ENCODE peak calls at places on chromosomes 16 and 17, in six cellular contexts. S is NCI-H1092 treated with DMSO at 0.1 percent for 48 hours, P is T-helper 9 cell, M is HuH-7, Y is osteocyte, H is Calu3. R is an unnamed sample.

GRCh38 chr17:64063766-64064224 is 43.4 kb upstream of the ICAM2 start:
- DNase-seq in Y (no peak), P (peak), S (peak), M (peak), H (peak), R (no peak)

GRCh38 chr17:54876656-54877195 is 23.9 kb upstream of the TOM1L1 start:
- DNase-seq in H (no peak), P (no peak), Y (no peak), S (no peak), M (no peak), R (no peak)

GRCh38 chr17:65013613-65014391 is 42.7 kb downstream of the GNA13 start:
- DNase-seq in H (no peak), M (no peak), S (no peak), P (peak), Y (no peak), R (no peak)

GRCh38 chr17:35089846-35090193 is 26.3 kb upstream of the RFFL start:
- DNase-seq in S (no peak), Y (no peak), P (no peak), H (peak), M (peak), R (no peak)

GRCh38 chr17:10114931-10115535 is 83.4 kb downstream of the GAS7 start:
- DNase-seq in Y (peak), M (no peak), S (no peak), P (peak), H (peak), R (peak)

GRCh38 chr16:87608400-87608985 is 6.2 kb downstream of the JPH3 start:
- DNase-seq in H (peak), M (peak), S (no peak), Y (peak), P (peak), R (no peak)

GRCh38 chr16:12255473-12255872 is 278.9 kb downstream of the SNX29 start:
- DNase-seq in P (no peak), S (no peak), Y (no peak), M (no peak), H (no peak), R (no peak)

GRCh38 chr17:14331200-14331981 is 30.5 kb downstream of the HS3ST3B1 start:
- DNase-seq in M (no peak), Y (no peak), H (no peak), P (no peak), S (no peak), R (no peak)

GRCh38 chr17:44345497-44346026 is 460 bp downstream of the GRN start:
- DNase-seq in H (peak), P (peak), Y (no peak), M (no peak), S (peak), R (no peak)

GRCh38 chr17:7834554-7834890 is 505 bp downstream of the KDM6B start:
- DNase-seq in S (no peak), P (peak), H (no peak), Y (no peak), M (peak), R (no peak)

GRCh38 chr16:12801511-12802042 is 2.1 kb downstream of the CPPED1 start:
- DNase-seq in Y (no peak), M (no peak), H (no peak), S (no peak), P (no peak), R (peak)

GRCh38 chr17:40309938-40310510 is 1.0 kb downstream of the RARA start:
- DNase-seq in Y (no peak), S (no peak), H (peak), P (no peak), M (no peak), R (no peak)

GRCh38 chr17:7208027-7208571 is 11.5 kb downstream of the DLG4 start:
- DNase-seq in H (no peak), Y (no peak), P (no peak), M (no peak), S (no peak), R (no peak)

GRCh38 chr16:23061669-23062068 is 87.6 kb downstream of the USP31 start:
- DNase-seq in Y (no peak), P (no peak), M (no peak), S (no peak), H (no peak), R (peak)